ENCODE peak calls at places on chromosomes 11 and 22, in ten cellular contexts. W is GM12892; O is central memory CD4-positive, alpha-beta T cell; G is cardiac muscle cell; U is dorsolateral prefrontal cortex; T is activated effector memory CD4-positive, alpha-beta T cell treated with Interleukin-2 at 50 U/mL for 16 hours; B is mesenteric fat pad; F is heart left ventricle; V is T47D; M is NCI-H187. S is an unnamed sample.
A peak's percentile ranks its signal among the peaks of the same experiment; 100 is the strongest.

GRCh38 chr11:34169664-34170063 is 64.2 kb downstream of the NAT10 start:
- DNase-seq in M (no peak), U (no peak), F (no peak), G (no peak), W (no peak), V (no peak), T (no peak), O (no peak), B (no peak), S (no peak)

GRCh38 chr11:67266424-67267187 is at the start of gene GRK2:
- DNase-seq in W (no peak), T (peak; percentile 33), F (peak; percentile 42), O (no peak), B (no peak), V (peak; percentile 59), U (no peak), M (no peak), G (peak; percentile 60), S (no peak)

GRCh38 chr11:11387906-11388305 is 34.9 kb upstream of the CSNK2A3 start:
- DNase-seq in V (no peak), F (no peak), M (no peak), B (no peak), W (no peak), T (no peak), U (no peak), G (no peak), O (no peak), S (no peak)

GRCh38 chr22:24965822-24966626 is 13.5 kb downstream of the KIAA1671 start:
- DNase-seq in T (no peak), O (no peak), W (no peak), F (peak; percentile 45), V (no peak), B (no peak), U (no peak), M (no peak), G (no peak), S (peak; percentile 55)

GRCh38 chr22:39493759-39494158 is 8.3 kb upstream of the MIEF1 start:
- DNase-seq in U (no peak), B (no peak), T (no peak), G (peak; percentile 50), M (no peak), V (no peak), O (no peak), F (no peak), W (no peak), S (no peak)

GRCh38 chr11:65651339-65651588 is 11.5 kb downstream of the RELA start:
- DNase-seq in W (no peak), F (peak; percentile 27), T (no peak), B (no peak), U (no peak), M (no peak), G (no peak), V (no peak), O (no peak), S (no peak)

GRCh38 chr11:56577621-56578020 is at the start of gene OR5M10:
- DNase-seq in O (no peak), T (no peak), W (no peak), B (no peak), U (no peak), M (no peak), V (no peak), F (no peak), G (no peak), S (no peak)

GRCh38 chr11:72781313-72782080 is 12.3 kb downstream of the STARD10 start:
- DNase-seq in U (no peak), G (peak; percentile 9), B (no peak), O (peak; percentile 58), W (peak; percentile 88), F (no peak), V (peak; percentile 83), T (peak; percentile 39), M (peak; percentile 39), S (peak; percentile 48)

GRCh38 chr11:127098684-127099083 is 98.1 kb upstream of the KIRREL3 start:
- DNase-seq in T (no peak), O (no peak), M (no peak), G (no peak), V (no peak), F (no peak), W (no peak), U (no peak), B (no peak), S (no peak)

GRCh38 chr11:25775608-25776007 is 556.3 kb upstream of the ANO3 start:
- DNase-seq in B (no peak), M (no peak), V (no peak), T (no peak), W (no peak), U (no peak), O (no peak), G (no peak), F (no peak), S (no peak)

GRCh38 chr11:35141538-35141937 is 2.6 kb downstream of the CD44 start:
- DNase-seq in T (no peak), O (no peak), G (no peak), B (no peak), W (no peak), V (no peak), M (no peak), F (peak; percentile 56), U (peak; percentile 29), S (peak; percentile 34)

GRCh38 chr11:102446606-102447005 is 6.0 kb downstream of the TMEM123 start:
- DNase-seq in W (no peak), G (peak; percentile 70), T (no peak), V (no peak), F (no peak), U (no peak), B (no peak), O (no peak), M (no peak), S (no peak)

GRCh38 chr11:130817608-130817944 is 98.7 kb downstream of the SNX19 start:
- DNase-seq in F (no peak), G (peak; percentile 70), M (no peak), V (no peak), U (no peak), B (no peak), W (no peak), O (no peak), T (no peak), S (no peak)

GRCh38 chr11:61699737-61700160 is 19.6 kb downstream of the DAGLA start:
- DNase-seq in F (peak; percentile 62), W (no peak), V (no peak), T (no peak), B (no peak), O (no peak), G (no peak), M (peak; percentile 66), U (peak; percentile 55), S (peak; percentile 55)

GRCh38 chr11:119854521-119854920 is 125.5 kb upstream of the NECTIN1 start:
- DNase-seq in G (no peak), B (no peak), M (no peak), W (no peak), U (no peak), V (peak; percentile 74), O (no peak), F (no peak), T (no peak), S (no peak)

GRCh38 chr22:44668190-44668885 is 33.7 kb upstream of the PRR5 start:
- DNase-seq in W (no peak), B (no peak), T (peak; percentile 47), M (no peak), V (no peak), U (no peak), F (no peak), G (peak; percentile 24), O (peak; percentile 57), S (no peak)

GRCh38 chr11:29293825-29294224 is 723.0 kb downstream of the KCNA4 start:
- DNase-seq in V (no peak), O (no peak), U (no peak), M (no peak), G (peak; percentile 61), F (no peak), T (no peak), B (no peak), W (no peak), S (no peak)

GRCh38 chr11:112222303-112222702 is 3.9 kb upstream of the PTS start:
- DNase-seq in B (no peak), W (no peak), T (no peak), V (no peak), O (no peak), G (no peak), F (no peak), M (no peak), U (no peak), S (no peak)

GRCh38 chr11:69320756-69321741 is 27.1 kb downstream of the MYEOV start:
- DNase-seq in M (no peak), O (no peak), U (no peak), F (no peak), V (no peak), T (no peak), G (no peak), W (no peak), B (peak; percentile 45), S (no peak)

GRCh38 chr11:128550967-128551522 is 36.3 kb downstream of the ETS1 start:
- DNase-seq in M (no peak), B (no peak), W (no peak), G (no peak), U (no peak), T (no peak), F (no peak), O (no peak), V (no peak), S (no peak)

GRCh38 chr11:82722236-82722635 is 11.4 kb downstream of the FAM181B start:
- DNase-seq in O (no peak), V (no peak), W (no peak), T (no peak), U (no peak), M (no peak), G (no peak), B (no peak), F (no peak), S (no peak)

GRCh38 chr11:117523680-117524079 is 196.0 kb downstream of the CEP164 start:
- DNase-seq in U (no peak), F (no peak), B (no peak), W (no peak), O (no peak), T (no peak), V (no peak), M (no peak), G (peak; percentile 16), S (no peak)

GRCh38 chr11:22449441-22449840 is 111.3 kb downstream of the SLC17A6 start:
- DNase-seq in T (no peak), O (no peak), G (peak; percentile 25), W (no peak), B (no peak), F (no peak), V (no peak), U (no peak), M (no peak), S (no peak)

GRCh38 chr11:45960387-45961110 is 38.1 kb downstream of the LARGE2 start:
- DNase-seq in G (peak; percentile 8), W (no peak), T (no peak), F (no peak), O (no peak), U (no peak), B (no peak), V (no peak), M (no peak), S (no peak)

GRCh38 chr22:32410459-32410858 is 1.6 kb downstream of the RTCB start:
- DNase-seq in B (no peak), T (no peak), F (no peak), W (no peak), M (no peak), V (no peak), G (no peak), U (no peak), O (no peak), S (no peak)

GRCh38 chr11:241634-242033 is 4.9 kb downstream of the PSMD13 start:
- DNase-seq in T (no peak), W (no peak), F (no peak), M (no peak), O (no peak), V (no peak), U (no peak), G (no peak), B (no peak), S (peak; percentile 26)

GRCh38 chr11:63888170-63889086 is 28.5 kb downstream of the RCOR2 start:
- DNase-seq in W (peak; percentile 80), M (peak; percentile 32), O (peak; percentile 67), T (peak; percentile 70), V (peak; percentile 73), B (no peak), F (peak; percentile 64), U (no peak), G (peak; percentile 80), S (peak; percentile 59)

GRCh38 chr11:69002101-69002742 is 10.8 kb downstream of the MRGPRF start:
- DNase-seq in W (peak; percentile 2), U (no peak), F (no peak), O (no peak), V (no peak), M (no peak), G (no peak), B (peak; percentile 73), T (no peak), S (no peak)